ENCODE peak calls at places on chromosomes 4 and X, in six cellular contexts. One of them, this sample, is unnamed.

GRCh38 chr4:118898684-118899138 is 10.1 kb downstream of the SYNPO2 start:
- DNase-seq in body of pancreas: no peak
- DNase-seq in stomach: no peak
- DNase-seq in heart left ventricle: peak; percentile 50
- DNase-seq in suprapubic skin: no peak
- DNase-seq in testis: peak; percentile 59
- DNase-seq in this sample: no peak

GRCh38 chrX:69163936-69164741 is 1.1 kb downstream of the PJA1 start:
- DNase-seq in suprapubic skin: no peak
- DNase-seq in heart left ventricle: peak; percentile 11
- DNase-seq in stomach: peak; percentile 32
- DNase-seq in testis: peak; percentile 35
- DNase-seq in body of pancreas: peak; percentile 46
- DNase-seq in this sample: peak; percentile 63

GRCh38 chrX:72238721-72239475 is at the start of gene ERCC6L:
- DNase-seq in suprapubic skin: peak; percentile 84
- DNase-seq in testis: peak; percentile 89
- DNase-seq in heart left ventricle: peak; percentile 85
- DNase-seq in stomach: peak; percentile 90
- DNase-seq in body of pancreas: peak; percentile 91
- DNase-seq in this sample: peak; percentile 70

GRCh38 chr4:113094327-113094726 is 44.9 kb downstream of the ANK2 start:
- DNase-seq in heart left ventricle: no peak
- DNase-seq in suprapubic skin: no peak
- DNase-seq in body of pancreas: no peak
- DNase-seq in testis: no peak
- DNase-seq in stomach: no peak
- DNase-seq in this sample: no peak

GRCh38 chr4:4457803-4458550 is 71.1 kb downstream of the NSG1 start:
- DNase-seq in testis: no peak
- DNase-seq in body of pancreas: no peak
- DNase-seq in stomach: no peak
- DNase-seq in heart left ventricle: no peak
- DNase-seq in suprapubic skin: no peak
- DNase-seq in this sample: no peak

GRCh38 chrX:78105944-78106650 is 2.0 kb downstream of the PGK1 start:
- DNase-seq in testis: no peak
- DNase-seq in heart left ventricle: no peak
- DNase-seq in stomach: no peak
- DNase-seq in suprapubic skin: no peak
- DNase-seq in body of pancreas: no peak
- DNase-seq in this sample: peak; percentile 55

GRCh38 chrX:150692296-150692695 is 900 bp upstream of the MTMR1 start:
- DNase-seq in suprapubic skin: no peak
- DNase-seq in testis: no peak
- DNase-seq in heart left ventricle: no peak
- DNase-seq in stomach: no peak
- DNase-seq in body of pancreas: no peak
- DNase-seq in this sample: no peak

GRCh38 chrX:40578039-40578438 is 2.7 kb upstream of the ATP6AP2 start:
- DNase-seq in suprapubic skin: no peak
- DNase-seq in heart left ventricle: no peak
- DNase-seq in stomach: no peak
- DNase-seq in testis: no peak
- DNase-seq in body of pancreas: no peak
- DNase-seq in this sample: no peak

GRCh38 chrX:71367396-71367795 is 1.2 kb downstream of the TAF1 start:
- DNase-seq in stomach: no peak
- DNase-seq in suprapubic skin: no peak
- DNase-seq in heart left ventricle: no peak
- DNase-seq in testis: no peak
- DNase-seq in body of pancreas: no peak
- DNase-seq in this sample: no peak

GRCh38 chr4:6504900-6505496 is 32.6 kb upstream of the PPP2R2C start:
- DNase-seq in body of pancreas: no peak
- DNase-seq in heart left ventricle: no peak
- DNase-seq in stomach: no peak
- DNase-seq in testis: no peak
- DNase-seq in suprapubic skin: no peak
- DNase-seq in this sample: no peak

GRCh38 chrX:9352683-9353430 is 112.0 kb upstream of the TBL1X start:
- DNase-seq in testis: peak; percentile 30
- DNase-seq in heart left ventricle: no peak
- DNase-seq in body of pancreas: no peak
- DNase-seq in suprapubic skin: no peak
- DNase-seq in stomach: peak; percentile 49
- DNase-seq in this sample: peak; percentile 45

GRCh38 chrX:48715876-48716502 is 19.5 kb downstream of the SUV39H1 start:
- DNase-seq in heart left ventricle: no peak
- DNase-seq in body of pancreas: no peak
- DNase-seq in stomach: no peak
- DNase-seq in suprapubic skin: no peak
- DNase-seq in testis: no peak
- DNase-seq in this sample: no peak

GRCh38 chr4:130336585-130337217 is 1240.7 kb downstream of the C4orf33 start:
- DNase-seq in testis: no peak
- DNase-seq in body of pancreas: no peak
- DNase-seq in heart left ventricle: no peak
- DNase-seq in stomach: no peak
- DNase-seq in suprapubic skin: no peak
- DNase-seq in this sample: no peak

GRCh38 chr4:38046735-38047487 is 86.7 kb downstream of the PTTG2 start:
- DNase-seq in stomach: no peak
- DNase-seq in testis: no peak
- DNase-seq in body of pancreas: no peak
- DNase-seq in suprapubic skin: no peak
- DNase-seq in heart left ventricle: no peak
- DNase-seq in this sample: no peak

GRCh38 chrX:153511784-153512500 is 5.5 kb upstream of the ATP2B3 start:
- DNase-seq in heart left ventricle: no peak
- DNase-seq in testis: no peak
- DNase-seq in body of pancreas: no peak
- DNase-seq in suprapubic skin: no peak
- DNase-seq in stomach: no peak
- DNase-seq in this sample: no peak

GRCh38 chr4:78226279-78226678 is 169.2 kb downstream of the FRAS1 start:
- DNase-seq in suprapubic skin: no peak
- DNase-seq in body of pancreas: no peak
- DNase-seq in stomach: no peak
- DNase-seq in heart left ventricle: no peak
- DNase-seq in testis: no peak
- DNase-seq in this sample: no peak

GRCh38 chrX:79270401-79270800 is 96.7 kb downstream of the ITM2A start:
- DNase-seq in body of pancreas: no peak
- DNase-seq in stomach: peak; percentile 31
- DNase-seq in testis: peak; percentile 52
- DNase-seq in suprapubic skin: no peak
- DNase-seq in heart left ventricle: peak; percentile 40
- DNase-seq in this sample: no peak

GRCh38 chr4:8938137-8938536 is 66.5 kb upstream of the HMX1 start:
- DNase-seq in heart left ventricle: no peak
- DNase-seq in stomach: no peak
- DNase-seq in body of pancreas: no peak
- DNase-seq in testis: no peak
- DNase-seq in suprapubic skin: no peak
- DNase-seq in this sample: no peak

GRCh38 chr4:105679186-105679585 is 29.3 kb downstream of the INTS12 start:
- DNase-seq in heart left ventricle: no peak
- DNase-seq in suprapubic skin: no peak
- DNase-seq in stomach: no peak
- DNase-seq in body of pancreas: no peak
- DNase-seq in testis: no peak
- DNase-seq in this sample: no peak

GRCh38 chrX:118756111-118756510 is 28.7 kb downstream of the IL13RA1 start:
- DNase-seq in testis: no peak
- DNase-seq in heart left ventricle: no peak
- DNase-seq in stomach: no peak
- DNase-seq in suprapubic skin: no peak
- DNase-seq in body of pancreas: no peak
- DNase-seq in this sample: no peak

GRCh38 chrX:79364306-79364705 is 2.8 kb downstream of the ITM2A start:
- DNase-seq in suprapubic skin: no peak
- DNase-seq in body of pancreas: no peak
- DNase-seq in stomach: no peak
- DNase-seq in testis: no peak
- DNase-seq in heart left ventricle: no peak
- DNase-seq in this sample: no peak

GRCh38 chrX:110418220-110418856 is 59.7 kb downstream of the RTL9 start:
- DNase-seq in heart left ventricle: peak; percentile 8
- DNase-seq in body of pancreas: no peak
- DNase-seq in testis: peak; percentile 45
- DNase-seq in stomach: peak; percentile 32
- DNase-seq in suprapubic skin: no peak
- DNase-seq in this sample: no peak

GRCh38 chrX:134241960-134242619 is 5.1 kb downstream of the CCDC160 start:
- DNase-seq in heart left ventricle: no peak
- DNase-seq in suprapubic skin: no peak
- DNase-seq in testis: no peak
- DNase-seq in body of pancreas: no peak
- DNase-seq in stomach: no peak
- DNase-seq in this sample: no peak

GRCh38 chrX:134249231-134249630 is 12.2 kb downstream of the CCDC160 start:
- DNase-seq in heart left ventricle: no peak
- DNase-seq in stomach: no peak
- DNase-seq in testis: no peak
- DNase-seq in suprapubic skin: no peak
- DNase-seq in body of pancreas: no peak
- DNase-seq in this sample: no peak

GRCh38 chrX:134244043-134244442 is 7.1 kb downstream of the CCDC160 start:
- DNase-seq in testis: no peak
- DNase-seq in stomach: no peak
- DNase-seq in heart left ventricle: no peak
- DNase-seq in body of pancreas: no peak
- DNase-seq in suprapubic skin: no peak
- DNase-seq in this sample: no peak

GRCh38 chrX:134247492-134247891 is 10.5 kb downstream of the CCDC160 start:
- DNase-seq in stomach: no peak
- DNase-seq in body of pancreas: no peak
- DNase-seq in testis: no peak
- DNase-seq in suprapubic skin: no peak
- DNase-seq in heart left ventricle: no peak
- DNase-seq in this sample: no peak

GRCh38 chrX:134246282-134246681 is 9.3 kb downstream of the CCDC160 start:
- DNase-seq in body of pancreas: no peak
- DNase-seq in testis: peak; percentile 13
- DNase-seq in heart left ventricle: no peak
- DNase-seq in suprapubic skin: no peak
- DNase-seq in stomach: no peak
- DNase-seq in this sample: no peak
- TF ChIP-seq CTCF in body of pancreas: no peak
- TF ChIP-seq CTCF in testis: no peak
- TF ChIP-seq CTCF in heart left ventricle: no peak
- TF ChIP-seq CTCF in suprapubic skin: no peak
- TF ChIP-seq CTCF in stomach: no peak
- TF ChIP-seq CTCF in this sample: no peak

DNA sequence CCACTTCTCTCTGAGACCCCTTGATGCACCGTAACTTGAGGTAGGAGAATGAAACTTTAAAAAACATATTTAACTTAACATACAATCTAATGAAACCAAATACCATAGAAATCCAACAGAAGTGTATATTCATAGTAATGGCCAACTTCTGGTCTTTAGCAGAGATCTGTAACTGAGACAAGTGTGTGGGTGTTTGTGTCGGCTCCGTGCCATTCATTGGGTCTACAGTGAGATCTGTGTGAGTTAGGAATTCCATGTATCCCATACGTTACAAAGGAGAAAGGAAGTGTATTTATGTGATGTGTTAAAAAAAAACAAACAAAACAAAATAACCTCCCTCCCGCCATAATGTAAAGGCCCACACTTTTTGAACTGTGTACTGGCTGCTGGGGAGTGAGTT is 348.0 kb upstream of the NR3C2 start:
- DNase-seq in body of pancreas: no peak
- DNase-seq in stomach: no peak
- DNase-seq in suprapubic skin: no peak
- DNase-seq in heart left ventricle: no peak
- DNase-seq in testis: no peak
- DNase-seq in this sample: no peak
- H3K27ac ChIP-seq in body of pancreas: no peak overlapping the region
- H3K27ac ChIP-seq in stomach: peak overlapping the region; percentile 18
- H3K27ac ChIP-seq in suprapubic skin: no peak overlapping the region
- H3K27ac ChIP-seq in heart left ventricle: no peak overlapping the region
- H3K27ac ChIP-seq in testis: no peak overlapping the region
- H3K27ac ChIP-seq in this sample: no peak overlapping the region

DNA sequence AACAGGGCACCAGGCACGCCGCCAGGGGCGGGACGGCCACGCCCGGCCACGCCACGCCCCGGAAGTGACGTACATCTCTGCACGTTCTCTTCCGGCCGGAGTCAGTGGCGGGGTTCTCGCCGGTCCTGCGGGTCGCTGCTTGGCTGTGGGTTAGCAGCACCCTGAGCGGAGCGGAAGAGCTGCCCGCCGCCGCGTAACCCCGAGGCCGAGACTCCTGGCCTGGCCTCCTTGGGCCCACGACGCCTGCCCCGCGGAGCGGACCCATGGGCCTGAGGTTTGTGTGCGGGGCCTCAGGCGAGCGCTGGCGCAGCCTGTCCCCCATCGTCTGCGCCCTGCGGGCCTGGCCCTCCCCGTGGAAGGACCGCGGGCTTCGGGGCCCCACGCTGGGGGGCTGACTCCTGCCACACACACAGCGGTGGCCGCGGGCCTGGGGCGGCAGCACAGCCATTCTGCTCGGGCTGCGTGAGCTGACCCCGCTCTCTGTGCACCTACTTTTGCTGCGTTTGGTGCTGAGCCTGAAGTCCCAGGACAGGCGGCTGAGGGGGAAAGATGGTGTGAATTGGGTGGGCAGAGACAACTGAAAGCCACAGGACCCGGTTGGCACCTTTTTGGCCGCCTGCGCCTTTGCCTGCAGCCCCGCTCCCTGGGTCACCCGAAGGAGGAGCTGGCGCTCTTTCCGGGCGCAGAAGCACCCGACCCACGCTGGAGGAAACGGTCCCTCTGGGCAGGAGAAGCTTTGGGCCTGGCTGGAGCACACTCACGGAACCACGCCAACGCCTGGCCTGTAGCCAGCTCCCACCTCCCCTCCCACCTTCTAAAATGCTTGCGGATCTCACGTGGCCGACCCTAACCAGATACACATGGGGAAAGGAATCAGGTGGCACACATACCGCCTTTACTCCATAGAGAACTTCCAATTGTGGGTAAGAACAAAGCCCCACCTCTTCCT is 28.1 kb downstream of the NOP14 start:
- DNase-seq in testis: peak; percentile 97
- DNase-seq in suprapubic skin: peak; percentile 96
- DNase-seq in heart left ventricle: peak; percentile 96
- DNase-seq in body of pancreas: peak; percentile 98
- DNase-seq in stomach: peak; percentile 98
- DNase-seq in this sample: peak; percentile 99
- TF ChIP-seq POLR2A in testis: peak; percentile 72
- TF ChIP-seq POLR2A in suprapubic skin: peak; percentile 82
- TF ChIP-seq POLR2A in heart left ventricle: peak; percentile 24
- TF ChIP-seq POLR2A in body of pancreas: peak; percentile 84
- TF ChIP-seq POLR2A in stomach: peak; percentile 93
- TF ChIP-seq POLR2A in this sample: peak; percentile 93

DNA sequence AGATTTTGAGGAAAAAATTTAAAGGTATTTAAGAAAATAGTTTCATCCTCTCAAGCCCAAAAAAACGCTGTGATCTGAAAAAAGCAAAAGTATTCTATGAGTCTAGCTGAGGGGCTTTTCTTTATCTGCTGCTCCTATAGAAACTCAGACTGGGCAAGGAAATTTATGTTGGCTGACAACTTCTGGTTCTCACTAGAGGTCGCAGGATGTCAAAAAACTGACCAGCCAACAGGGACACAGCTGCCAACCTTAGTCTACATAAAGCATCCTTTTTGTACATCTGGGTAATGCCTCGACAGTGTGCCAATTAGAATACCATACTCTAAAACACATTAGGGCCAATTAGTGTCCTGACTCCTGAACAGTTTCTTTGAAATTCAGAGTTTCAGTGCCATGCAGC is 8.8 kb upstream of the TLL1 start:
- DNase-seq in testis: no peak
- DNase-seq in body of pancreas: no peak
- DNase-seq in suprapubic skin: no peak
- DNase-seq in stomach: no peak
- DNase-seq in heart left ventricle: no peak
- DNase-seq in this sample: no peak
- TF ChIP-seq CTCF in testis: no peak
- TF ChIP-seq CTCF in body of pancreas: no peak
- TF ChIP-seq CTCF in suprapubic skin: no peak
- TF ChIP-seq CTCF in stomach: no peak
- TF ChIP-seq CTCF in heart left ventricle: no peak
- TF ChIP-seq CTCF in this sample: no peak

This sample was measured in Peyer's patch.